ENCODE peak calls at places on chromosomes 3 and 15, in five cellular contexts. One of them, this sample, is unnamed.

GRCh38 chr3:195080571-195081141 is 190.3 kb downstream of the XXYLT1 start:
- DNase-seq in lower lobe of right lung: peak; percentile 41
- DNase-seq in fibroblast of pulmonary artery: no peak
- DNase-seq in dorsolateral prefrontal cortex: peak; percentile 31
- DNase-seq in ovary: no peak
- DNase-seq in this sample: no peak

GRCh38 chr3:136957751-136958288 is at the start of gene IL20RB:
- DNase-seq in fibroblast of pulmonary artery: peak; percentile 58
- DNase-seq in lower lobe of right lung: no peak
- DNase-seq in dorsolateral prefrontal cortex: no peak
- DNase-seq in ovary: no peak
- DNase-seq in this sample: peak; percentile 93

GRCh38 chr3:183253961-183254815 is 1.1 kb downstream of the B3GNT5 start:
- DNase-seq in ovary: peak; percentile 57
- DNase-seq in lower lobe of right lung: peak; percentile 74
- DNase-seq in dorsolateral prefrontal cortex: no peak
- DNase-seq in fibroblast of pulmonary artery: peak; percentile 46
- DNase-seq in this sample: peak; percentile 31

GRCh38 chr15:82018201-82018600 is 27.6 kb downstream of the MEX3B start:
- DNase-seq in ovary: no peak
- DNase-seq in lower lobe of right lung: no peak
- DNase-seq in dorsolateral prefrontal cortex: no peak
- DNase-seq in fibroblast of pulmonary artery: peak; percentile 9
- DNase-seq in this sample: no peak

GRCh38 chr3:10944866-10945265 is 47.7 kb upstream of the SLC6A1 start:
- DNase-seq in fibroblast of pulmonary artery: no peak
- DNase-seq in lower lobe of right lung: no peak
- DNase-seq in dorsolateral prefrontal cortex: no peak
- DNase-seq in ovary: no peak
- DNase-seq in this sample: no peak

GRCh38 chr15:65936317-65936716 is 67.0 kb downstream of the RAB11A start:
- DNase-seq in ovary: no peak
- DNase-seq in lower lobe of right lung: no peak
- DNase-seq in fibroblast of pulmonary artery: no peak
- DNase-seq in dorsolateral prefrontal cortex: peak; percentile 40
- DNase-seq in this sample: no peak

GRCh38 chr3:190306513-190307163 is 15.6 kb downstream of the CLDN1 start:
- DNase-seq in fibroblast of pulmonary artery: peak; percentile 81
- DNase-seq in dorsolateral prefrontal cortex: no peak
- DNase-seq in ovary: no peak
- DNase-seq in lower lobe of right lung: no peak
- DNase-seq in this sample: peak; percentile 57

GRCh38 chr3:188680189-188680588 is 491.6 kb upstream of the TPRG1 start:
- DNase-seq in lower lobe of right lung: no peak
- DNase-seq in dorsolateral prefrontal cortex: no peak
- DNase-seq in fibroblast of pulmonary artery: peak; percentile 58
- DNase-seq in ovary: no peak
- DNase-seq in this sample: no peak

GRCh38 chr15:52483712-52484111 is 45.0 kb downstream of the MYO5A start:
- DNase-seq in dorsolateral prefrontal cortex: no peak
- DNase-seq in ovary: no peak
- DNase-seq in fibroblast of pulmonary artery: peak; percentile 63
- DNase-seq in lower lobe of right lung: no peak
- DNase-seq in this sample: no peak

GRCh38 chr15:62895139-62895866 is 147.2 kb upstream of the TPM1 start:
- DNase-seq in dorsolateral prefrontal cortex: no peak
- DNase-seq in ovary: no peak
- DNase-seq in lower lobe of right lung: no peak
- DNase-seq in fibroblast of pulmonary artery: peak; percentile 87
- DNase-seq in this sample: peak; percentile 60

DNA sequence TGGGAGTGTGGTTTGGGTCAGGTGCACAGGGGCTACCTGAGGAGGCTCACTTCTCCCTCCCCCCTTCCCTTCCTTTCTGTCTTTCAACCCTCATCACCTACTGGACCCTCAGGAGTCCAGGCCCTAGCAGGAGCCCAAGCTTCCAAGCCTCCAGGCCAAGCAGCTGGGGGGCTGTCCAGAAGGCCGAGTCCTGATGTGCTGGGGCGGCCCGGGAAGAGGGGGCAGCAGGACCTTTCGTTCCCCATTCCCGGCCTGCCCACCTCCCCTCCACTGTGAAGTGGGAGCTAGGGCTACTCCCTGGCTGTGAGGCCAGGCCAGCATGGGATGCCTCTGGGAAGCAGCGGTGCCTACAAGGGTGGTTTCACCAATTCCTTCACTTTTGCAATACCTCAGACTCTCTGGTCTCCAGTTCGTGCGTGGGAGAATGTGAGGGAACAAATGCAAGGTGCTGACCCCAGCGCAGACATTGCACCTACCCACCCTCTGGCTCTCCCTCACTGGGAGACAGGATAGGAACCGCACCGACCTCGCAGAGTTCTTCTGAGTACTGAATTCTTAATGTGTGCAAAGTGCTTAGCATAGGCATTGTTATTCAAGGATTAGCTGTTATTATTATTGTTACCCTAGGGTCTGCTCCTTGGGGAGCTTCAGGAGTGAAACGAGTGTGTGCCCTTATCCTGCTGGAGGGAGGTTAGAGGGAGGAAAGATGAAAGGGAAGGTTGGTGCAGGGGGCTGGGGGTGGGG is 2.5 kb downstream of the EPHB3 start:
- DNase-seq in ovary: no peak
- DNase-seq in dorsolateral prefrontal cortex: no peak
- DNase-seq in fibroblast of pulmonary artery: no peak
- DNase-seq in lower lobe of right lung: no peak
- DNase-seq in this sample: no peak
- H3K4me3 ChIP-seq in ovary: peak overlapping the region; percentile 84
- H3K4me3 ChIP-seq in dorsolateral prefrontal cortex: no peak overlapping the region
- H3K4me3 ChIP-seq in fibroblast of pulmonary artery: no peak overlapping the region
- H3K4me3 ChIP-seq in lower lobe of right lung: peak overlapping the region; percentile 66
- H3K4me3 ChIP-seq in this sample: no peak overlapping the region

DNA sequence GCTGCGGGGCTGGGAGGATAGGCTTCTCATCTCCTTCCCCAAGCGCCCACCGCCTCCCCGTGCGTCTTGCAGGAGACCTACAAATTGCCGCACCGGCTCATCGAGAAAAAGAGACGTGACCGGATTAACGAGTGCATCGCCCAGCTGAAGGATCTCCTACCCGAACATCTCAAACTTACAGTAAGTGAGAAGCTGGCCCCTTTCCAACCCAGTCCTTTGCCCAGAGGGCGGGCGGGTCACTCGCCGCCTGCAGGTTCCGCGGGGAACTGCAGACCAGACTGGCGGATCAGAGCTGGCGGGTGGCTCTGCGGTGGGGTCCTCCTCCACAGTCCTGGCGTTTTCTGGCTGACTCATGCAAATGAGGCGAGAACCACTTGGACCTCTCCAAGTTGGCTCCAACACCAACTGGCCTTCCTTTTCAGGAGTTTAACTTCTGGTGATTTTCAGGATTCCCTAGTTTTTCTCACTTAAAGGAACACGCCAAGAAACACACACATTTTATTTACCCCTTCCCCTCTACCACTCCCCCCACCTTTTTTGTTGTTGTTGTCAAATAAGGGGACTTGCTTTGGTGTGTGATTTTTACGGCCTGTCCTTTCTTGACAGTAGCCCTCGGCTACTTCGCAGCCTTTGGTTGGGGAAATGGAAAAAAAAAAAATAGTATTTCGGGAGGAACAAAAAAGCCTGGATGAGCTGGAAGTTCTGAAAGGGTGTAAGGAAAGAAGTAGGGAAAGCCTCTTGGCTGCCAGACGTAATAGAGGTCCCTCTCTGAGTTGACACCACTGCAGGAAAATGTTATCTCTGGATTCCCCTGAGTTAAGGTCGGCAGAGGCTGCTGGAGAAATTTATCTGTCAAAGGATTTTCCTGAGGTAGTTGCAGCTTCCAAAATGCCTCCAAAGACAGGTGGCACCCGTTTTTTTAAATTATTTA is 1.3 kb downstream of the BHLHE40 start:
- DNase-seq in dorsolateral prefrontal cortex: peak; percentile 83
- DNase-seq in ovary: peak; percentile 95
- DNase-seq in fibroblast of pulmonary artery: peak; percentile 95
- DNase-seq in lower lobe of right lung: peak; percentile 91
- DNase-seq in this sample: peak; percentile 94
- TF ChIP-seq CTCF in dorsolateral prefrontal cortex: peak; percentile 74
- TF ChIP-seq CTCF in ovary: peak; percentile 95
- TF ChIP-seq CTCF in fibroblast of pulmonary artery: peak; percentile 94
- TF ChIP-seq CTCF in lower lobe of right lung: peak; percentile 97
- TF ChIP-seq CTCF in this sample: peak; percentile 98

GRCh38 chr3:71585126-71585525 is 1.6 kb upstream of the FOXP1 start:
- DNase-seq in dorsolateral prefrontal cortex: no peak
- DNase-seq in ovary: no peak
- DNase-seq in fibroblast of pulmonary artery: no peak
- DNase-seq in lower lobe of right lung: no peak
- DNase-seq in this sample: no peak
- H3K4me3 ChIP-seq in dorsolateral prefrontal cortex: peak overlapping the region; percentile 69
- H3K4me3 ChIP-seq in ovary: no peak overlapping the region
- H3K4me3 ChIP-seq in fibroblast of pulmonary artery: no peak overlapping the region
- H3K4me3 ChIP-seq in lower lobe of right lung: peak overlapping the region; percentile 85
- H3K4me3 ChIP-seq in this sample: no peak overlapping the region

GRCh38 chr3:58577269-58577821 is at the start of gene FAM107A:
- DNase-seq in dorsolateral prefrontal cortex: peak; percentile 29
- DNase-seq in ovary: no peak
- DNase-seq in lower lobe of right lung: no peak
- DNase-seq in fibroblast of pulmonary artery: peak; percentile 85
- DNase-seq in this sample: peak; percentile 39
- TF ChIP-seq CTCF in dorsolateral prefrontal cortex: peak; percentile 38
- TF ChIP-seq CTCF in ovary: peak; percentile 19
- TF ChIP-seq CTCF in lower lobe of right lung: no peak
- TF ChIP-seq CTCF in fibroblast of pulmonary artery: peak; percentile 40
- TF ChIP-seq CTCF in this sample: peak; percentile 45

DNA sequence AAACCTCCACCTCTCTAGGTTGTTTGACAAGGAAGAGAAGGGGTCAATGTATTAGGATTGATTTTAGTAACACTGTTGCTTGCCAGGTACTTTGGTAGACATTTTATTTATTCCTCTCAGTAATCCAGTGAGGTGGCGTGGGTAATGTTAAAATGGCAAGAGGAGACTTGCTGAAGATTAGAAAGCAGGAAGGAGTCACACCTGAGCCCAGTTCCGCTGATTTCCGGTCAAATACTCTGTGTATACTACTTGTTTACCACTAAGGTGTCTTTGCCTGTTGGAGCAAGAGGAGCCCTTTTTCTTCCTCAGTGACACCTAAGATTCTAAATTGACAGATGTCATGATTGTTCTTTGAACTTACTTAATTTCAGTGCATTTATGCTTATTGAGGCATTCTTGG is 1.7 kb downstream of the OXNAD1 start:
- DNase-seq in fibroblast of pulmonary artery: no peak
- DNase-seq in ovary: no peak
- DNase-seq in dorsolateral prefrontal cortex: no peak
- DNase-seq in lower lobe of right lung: no peak
- DNase-seq in this sample: no peak
- H3K4me3 ChIP-seq in fibroblast of pulmonary artery: no peak overlapping the region
- H3K4me3 ChIP-seq in ovary: no peak overlapping the region
- H3K4me3 ChIP-seq in dorsolateral prefrontal cortex: no peak overlapping the region
- H3K4me3 ChIP-seq in lower lobe of right lung: no peak overlapping the region
- H3K4me3 ChIP-seq in this sample: no peak overlapping the region

GRCh38 chr3:138578141-138578540 is 15.9 kb downstream of the CEP70 start:
- DNase-seq in lower lobe of right lung: no peak
- DNase-seq in dorsolateral prefrontal cortex: no peak
- DNase-seq in fibroblast of pulmonary artery: no peak
- DNase-seq in ovary: no peak
- DNase-seq in this sample: no peak
- TF ChIP-seq CTCF in lower lobe of right lung: no peak
- TF ChIP-seq CTCF in dorsolateral prefrontal cortex: no peak
- TF ChIP-seq CTCF in fibroblast of pulmonary artery: no peak
- TF ChIP-seq CTCF in ovary: no peak
- TF ChIP-seq CTCF in this sample: no peak

This sample was measured in fibroblast of villous mesenchyme.